ENCODE peak calls at places on chromosomes 1 and 21, in four cellular contexts. E, R, M and U are unnamed samples.

GRCh38 chr1:245361056-245361455 is 206.3 kb downstream of the KIF26B start:
- DNase-seq in E (no peak), R (no peak), M (no peak), U (no peak)

GRCh38 chr21:45588086-45588825 is 46.0 kb upstream of the SLC19A1 start:
- DNase-seq in E (no peak), R (no peak), M (no peak), U (no peak)

GRCh38 chr1:201883786-201884185 is 4.9 kb upstream of the SHISA4 start:
- DNase-seq in E (no peak), R (peak; percentile 53), M (no peak), U (no peak)

GRCh38 chr1:15757575-15758401 is 807 bp upstream of the FBLIM1 start:
- DNase-seq in E (no peak), R (peak; percentile 41), M (no peak), U (peak; percentile 60)

GRCh38 chr1:214615111-214615510 is 12.1 kb downstream of the CENPF start:
- DNase-seq in E (no peak), R (no peak), M (no peak), U (no peak)

GRCh38 chr1:76666499-76666898 is 200.8 kb upstream of the ST6GALNAC5 start:
- DNase-seq in E (no peak), R (no peak), M (no peak), U (no peak)

GRCh38 chr1:42518894-42519293 is 55.8 kb downstream of the CCDC30 start:
- DNase-seq in E (no peak), R (no peak), M (no peak), U (no peak)

GRCh38 chr1:167247754-167248153 is 27.1 kb downstream of the POU2F1 start:
- DNase-seq in E (no peak), R (no peak), M (no peak), U (no peak)

GRCh38 chr1:154182342-154183044 is 9.4 kb downstream of the TPM3 start:
- DNase-seq in E (peak; percentile 15), R (peak; percentile 92), M (peak; percentile 78), U (peak; percentile 62)

GRCh38 chr21:32558131-32558530 is 27.2 kb downstream of the TCP10L start:
- DNase-seq in E (no peak), R (no peak), M (no peak), U (no peak)

GRCh38 chr21:38351961-38352521 is 95.2 kb downstream of the KCNJ15 start:
- DNase-seq in E (no peak), R (peak; percentile 74), M (peak; percentile 13), U (no peak)

DNA sequence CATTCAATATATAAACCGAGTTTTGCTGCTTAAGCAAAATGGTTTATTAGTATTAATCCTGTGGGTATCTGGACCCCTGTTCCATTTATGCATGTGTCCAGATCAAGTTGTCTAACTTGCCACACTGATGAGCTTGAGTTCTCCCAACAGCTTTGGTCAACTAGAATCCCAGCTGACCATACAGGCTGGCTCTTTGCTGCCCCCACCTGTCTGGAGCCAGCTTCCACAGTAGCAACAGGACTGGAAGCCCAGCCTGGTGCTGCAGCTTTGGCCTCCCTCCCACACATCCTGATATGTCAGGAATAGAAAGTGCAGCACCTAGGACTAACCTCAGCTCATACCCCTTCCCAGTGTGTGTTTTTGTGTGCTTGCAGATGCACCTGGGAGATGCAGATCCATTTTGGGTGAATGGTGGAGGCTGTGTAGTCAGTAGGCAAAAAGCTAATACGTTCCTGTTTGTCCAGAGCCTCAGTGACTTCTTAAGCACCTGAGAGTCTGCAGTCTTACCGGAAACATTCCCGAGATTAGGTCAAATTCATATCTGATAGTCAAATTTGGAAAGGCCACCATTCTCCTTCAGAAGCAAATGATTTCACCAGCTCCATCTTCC is 40.9 kb upstream of the BEND5 start:
- DNase-seq in E (peak; percentile 55), R (peak; percentile 61), M (peak; percentile 76), U (peak; percentile 82)
- TF ChIP-seq CTCF in E (peak; percentile 84), R (peak; percentile 57), M (peak; percentile 72), U (peak; percentile 64)

GRCh38 chr1:9842781-9843575 is 19.2 kb upstream of the CLSTN1 start:
- DNase-seq in E (no peak), R (peak; percentile 62), M (no peak), U (no peak)
- TF ChIP-seq CTCF in E (peak; percentile 10), R (no peak), M (no peak), U (no peak)

DNA sequence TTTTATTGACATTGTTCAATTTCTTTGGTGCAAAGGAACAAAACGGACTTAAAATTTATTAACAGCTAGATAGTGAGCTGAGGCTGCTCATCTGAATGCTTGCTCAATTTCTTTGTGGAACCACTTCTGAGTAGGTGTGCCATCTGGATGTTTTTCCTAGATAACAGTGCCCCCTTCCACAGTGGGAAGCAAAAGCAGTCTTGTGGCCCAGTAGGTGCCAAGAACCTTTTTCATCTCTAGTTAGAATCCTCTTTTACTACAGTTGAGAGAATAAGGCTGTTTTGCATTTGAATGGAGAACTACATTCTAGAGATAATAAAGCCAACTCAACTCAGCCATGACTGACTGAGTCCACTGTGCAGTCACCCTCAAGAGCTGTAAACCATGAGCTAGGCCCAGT is 13.3 kb downstream of the F3 start:
- DNase-seq in E (no peak), R (no peak), M (no peak), U (no peak)
- TF ChIP-seq CTCF in E (no peak), R (no peak), M (no peak), U (no peak)

GRCh38 chr1:235093685-235094592 is 34.7 kb downstream of the TOMM20 start:
- DNase-seq in E (peak; percentile 69), R (peak; percentile 72), M (peak; percentile 87), U (peak; percentile 88)

GRCh38 chr1:235088907-235089306 is 39.7 kb downstream of the TOMM20 start:
- DNase-seq in E (no peak), R (no peak), M (no peak), U (no peak)

GRCh38 chr1:235095938-235096562 is 32.6 kb downstream of the TOMM20 start:
- DNase-seq in E (no peak), R (no peak), M (no peak), U (no peak)

GRCh38 chr1:235090406-235091069 is 38.1 kb downstream of the TOMM20 start:
- DNase-seq in E (no peak), R (no peak), M (no peak), U (no peak)

GRCh38 chr1:235093013-235093618 is 35.5 kb downstream of the TOMM20 start:
- DNase-seq in E (peak; percentile 40), R (peak; percentile 86), M (peak; percentile 66), U (peak; percentile 45)
- TF ChIP-seq CTCF in E (no peak), R (peak; percentile 52), M (no peak), U (no peak)

GRCh38 chr1:200346744-200347143 is 63.1 kb downstream of the ZNF281 start:
- DNase-seq in E (no peak), R (peak; percentile 21), M (no peak), U (no peak)

GRCh38 chr1:200353232-200353631 is 56.6 kb downstream of the ZNF281 start:
- DNase-seq in E (no peak), R (peak; percentile 33), M (no peak), U (no peak)

GRCh38 chr1:200355815-200356214 is 54.0 kb downstream of the ZNF281 start:
- DNase-seq in E (no peak), R (no peak), M (no peak), U (no peak)

GRCh38 chr1:200354243-200354642 is 55.6 kb downstream of the ZNF281 start:
- DNase-seq in E (no peak), R (peak; percentile 51), M (no peak), U (no peak)

DNA sequence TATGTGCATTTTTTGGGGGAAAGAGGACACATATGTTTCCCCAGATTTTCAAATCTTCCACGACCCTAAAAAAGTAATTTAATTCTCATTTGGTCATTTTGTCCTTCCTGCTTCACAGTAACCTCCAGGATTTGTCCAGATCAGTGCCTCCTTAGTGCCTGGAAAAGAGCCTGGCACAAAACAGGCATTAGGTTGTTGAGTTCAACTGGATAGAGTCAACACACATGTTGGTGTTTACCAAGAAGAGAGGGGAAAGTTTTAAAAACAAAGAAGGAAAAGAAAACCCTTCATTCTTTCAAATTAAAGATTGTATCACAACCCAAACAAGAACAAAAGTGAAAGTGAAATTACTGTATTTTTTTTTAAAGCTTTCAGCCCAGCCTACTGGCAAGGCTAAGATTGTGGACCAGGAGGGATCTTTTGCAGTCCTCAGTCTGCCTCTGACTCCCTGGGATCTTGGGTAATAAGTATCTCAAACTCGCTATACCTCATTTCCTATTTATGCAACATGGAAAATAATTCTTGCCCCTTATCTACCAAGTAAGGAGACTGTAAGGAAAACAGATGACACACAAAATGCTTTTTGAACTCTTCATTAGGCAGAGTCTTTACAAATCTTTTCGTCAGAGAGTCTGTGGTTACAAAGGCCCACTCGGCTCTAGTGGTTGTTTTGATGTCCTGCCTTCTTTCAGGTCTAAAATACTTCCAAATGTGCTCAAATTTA is 57.8 kb downstream of the ZNF281 start:
- DNase-seq in E (no peak), R (peak; percentile 96), M (no peak), U (no peak)
- TF ChIP-seq CTCF in E (no peak), R (peak; percentile 16), M (no peak), U (no peak)

DNA sequence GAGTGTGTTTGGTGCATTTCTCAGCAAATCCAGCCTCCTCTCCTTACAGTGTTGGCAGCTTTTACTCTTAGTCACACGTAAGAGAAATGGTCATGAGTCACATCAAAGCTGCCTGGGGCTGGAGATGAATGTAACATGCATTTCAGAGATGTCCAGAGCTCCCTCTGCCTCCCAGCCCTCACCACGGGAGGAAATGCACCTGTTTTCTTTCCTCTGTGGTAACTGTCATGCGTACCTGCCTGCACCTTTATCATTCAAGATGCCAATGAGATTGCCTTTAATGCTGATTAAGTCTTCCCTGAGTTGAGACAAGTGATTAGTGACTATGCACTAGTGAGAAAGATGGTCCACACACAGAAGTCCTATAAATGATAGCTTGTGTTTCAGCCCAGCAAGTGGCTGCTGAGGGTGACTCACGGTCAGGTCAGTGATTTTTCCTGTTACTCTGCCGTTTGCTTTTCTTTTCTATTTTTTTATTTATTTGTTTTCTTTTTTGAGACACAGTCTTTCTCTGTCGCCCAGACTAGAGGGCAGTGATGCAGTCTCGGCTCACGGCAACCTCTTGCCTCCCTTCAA is 277.3 kb upstream of the FMN2 start:
- DNase-seq in E (no peak), R (peak; percentile 20), M (peak; percentile 69), U (no peak)
- TF ChIP-seq CTCF in E (no peak), R (no peak), M (no peak), U (no peak)

DNA sequence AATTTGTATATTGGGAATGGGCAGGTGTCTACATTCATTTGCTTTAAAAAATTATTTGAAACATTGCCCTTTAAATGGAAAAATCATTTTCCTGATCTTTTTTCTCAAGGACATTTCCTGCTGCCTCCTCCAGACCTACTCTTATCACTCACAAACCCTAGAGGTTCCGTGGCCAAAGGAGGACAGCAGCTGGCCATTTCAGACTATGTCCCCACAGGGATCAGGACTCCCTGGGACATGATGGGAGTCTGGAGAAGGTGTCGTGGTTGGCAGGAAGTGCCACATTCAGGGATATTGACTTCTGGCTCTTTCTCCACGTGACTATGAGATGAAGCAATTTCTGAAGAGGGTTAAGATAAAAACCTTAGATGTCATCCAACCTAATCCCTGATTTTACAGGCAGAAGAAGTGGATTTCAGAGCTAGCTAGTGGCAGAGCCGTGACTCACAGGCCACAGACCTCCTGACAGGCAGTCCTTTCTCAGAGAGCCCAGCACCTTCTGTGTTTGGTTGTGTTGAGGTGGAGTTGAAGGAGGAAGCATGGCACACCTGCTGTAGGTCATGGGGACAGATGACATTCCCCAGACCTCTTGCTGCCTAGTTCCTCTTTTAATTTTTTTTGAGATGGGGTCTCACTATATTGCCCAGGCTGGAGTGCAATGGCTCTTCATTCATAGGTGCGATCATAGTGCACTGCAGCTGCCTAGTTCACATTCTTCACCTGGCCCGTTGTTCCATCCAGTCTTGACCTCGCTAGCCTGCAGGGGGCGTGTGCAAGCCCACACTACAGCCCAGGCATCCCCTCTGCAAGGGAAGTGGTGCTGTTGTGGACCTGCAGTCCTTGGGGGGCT is 25.5 kb upstream of the IL10 start:
- DNase-seq in E (no peak), R (peak; percentile 26), M (peak; percentile 31), U (peak; percentile 50)
- TF ChIP-seq CTCF in E (peak; percentile 63), R (peak; percentile 60), M (peak; percentile 58), U (peak; percentile 58)